ENCODE peak calls at places on chromosome 14, in nine cellular contexts. One of them, this sample, is unnamed.

GRCh38 chr14:45249847-45250575 is 3.0 kb downstream of the MIS18BP1 start:
- DNase-seq in effector memory CD4-positive, alpha-beta T cell: no peak
- DNase-seq in left cardiac atrium: no peak
- DNase-seq in GDM1: peak; percentile 18
- DNase-seq in LHCN-M2: peak; percentile 82
- DNase-seq in hepatic stellate cell: peak; percentile 36
- DNase-seq in GM19239: no peak
- DNase-seq in NCI-H2029: no peak
- DNase-seq in activated T-cell treated with anti-CD3 and anti-CD28 coated beads for 1 hour: no peak
- DNase-seq in this sample: peak; percentile 86

GRCh38 chr14:103549361-103550311 is 12.8 kb downstream of the BAG5 start:
- DNase-seq in GM19239: no peak
- DNase-seq in LHCN-M2: no peak
- DNase-seq in effector memory CD4-positive, alpha-beta T cell: no peak
- DNase-seq in GDM1: no peak
- DNase-seq in left cardiac atrium: peak; percentile 42
- DNase-seq in activated T-cell treated with anti-CD3 and anti-CD28 coated beads for 1 hour: no peak
- DNase-seq in NCI-H2029: no peak
- DNase-seq in hepatic stellate cell: no peak
- DNase-seq in this sample: no peak

GRCh38 chr14:51479584-51480305 is 172.0 kb upstream of the FRMD6 start:
- DNase-seq in activated T-cell treated with anti-CD3 and anti-CD28 coated beads for 1 hour: no peak
- DNase-seq in GM19239: peak; percentile 7
- DNase-seq in hepatic stellate cell: no peak
- DNase-seq in left cardiac atrium: peak; percentile 35
- DNase-seq in NCI-H2029: no peak
- DNase-seq in effector memory CD4-positive, alpha-beta T cell: no peak
- DNase-seq in GDM1: no peak
- DNase-seq in LHCN-M2: no peak
- DNase-seq in this sample: peak; percentile 55

GRCh38 chr14:85762523-85762922 is 232.6 kb downstream of the FLRT2 start:
- DNase-seq in NCI-H2029: no peak
- DNase-seq in activated T-cell treated with anti-CD3 and anti-CD28 coated beads for 1 hour: no peak
- DNase-seq in GM19239: no peak
- DNase-seq in LHCN-M2: no peak
- DNase-seq in GDM1: no peak
- DNase-seq in effector memory CD4-positive, alpha-beta T cell: no peak
- DNase-seq in hepatic stellate cell: no peak
- DNase-seq in left cardiac atrium: no peak
- DNase-seq in this sample: no peak

GRCh38 chr14:58898655-58899316 is 261.0 kb downstream of the DACT1 start:
- DNase-seq in NCI-H2029: no peak
- DNase-seq in activated T-cell treated with anti-CD3 and anti-CD28 coated beads for 1 hour: no peak
- DNase-seq in GDM1: no peak
- DNase-seq in LHCN-M2: peak; percentile 94
- DNase-seq in GM19239: no peak
- DNase-seq in left cardiac atrium: no peak
- DNase-seq in effector memory CD4-positive, alpha-beta T cell: no peak
- DNase-seq in hepatic stellate cell: peak; percentile 27
- DNase-seq in this sample: peak; percentile 94

GRCh38 chr14:104557086-104557485 is 22.5 kb upstream of the C14orf180 start:
- DNase-seq in activated T-cell treated with anti-CD3 and anti-CD28 coated beads for 1 hour: no peak
- DNase-seq in NCI-H2029: no peak
- DNase-seq in left cardiac atrium: no peak
- DNase-seq in LHCN-M2: no peak
- DNase-seq in GDM1: no peak
- DNase-seq in hepatic stellate cell: no peak
- DNase-seq in GM19239: no peak
- DNase-seq in effector memory CD4-positive, alpha-beta T cell: no peak
- DNase-seq in this sample: no peak

GRCh38 chr14:22646570-22647254 is 2.6 kb upstream of the OR6J1 start:
- DNase-seq in activated T-cell treated with anti-CD3 and anti-CD28 coated beads for 1 hour: no peak
- DNase-seq in GM19239: no peak
- DNase-seq in hepatic stellate cell: peak; percentile 71
- DNase-seq in effector memory CD4-positive, alpha-beta T cell: no peak
- DNase-seq in left cardiac atrium: no peak
- DNase-seq in LHCN-M2: peak; percentile 81
- DNase-seq in GDM1: no peak
- DNase-seq in NCI-H2029: no peak
- DNase-seq in this sample: peak; percentile 78

GRCh38 chr14:104091061-104091926 is 5.8 kb downstream of the ASPG start:
- DNase-seq in GM19239: no peak
- DNase-seq in GDM1: no peak
- DNase-seq in effector memory CD4-positive, alpha-beta T cell: no peak
- DNase-seq in NCI-H2029: no peak
- DNase-seq in left cardiac atrium: peak; percentile 64
- DNase-seq in activated T-cell treated with anti-CD3 and anti-CD28 coated beads for 1 hour: no peak
- DNase-seq in hepatic stellate cell: no peak
- DNase-seq in LHCN-M2: no peak
- DNase-seq in this sample: no peak

GRCh38 chr14:32476532-32476931 is 147.4 kb downstream of the AKAP6 start:
- DNase-seq in hepatic stellate cell: no peak
- DNase-seq in LHCN-M2: no peak
- DNase-seq in left cardiac atrium: no peak
- DNase-seq in activated T-cell treated with anti-CD3 and anti-CD28 coated beads for 1 hour: no peak
- DNase-seq in GDM1: no peak
- DNase-seq in effector memory CD4-positive, alpha-beta T cell: no peak
- DNase-seq in NCI-H2029: no peak
- DNase-seq in GM19239: no peak
- DNase-seq in this sample: no peak

GRCh38 chr14:73763396-73763795 is 49.2 kb upstream of the PNMA1 start:
- DNase-seq in GDM1: no peak
- DNase-seq in LHCN-M2: no peak
- DNase-seq in effector memory CD4-positive, alpha-beta T cell: no peak
- DNase-seq in NCI-H2029: no peak
- DNase-seq in hepatic stellate cell: no peak
- DNase-seq in left cardiac atrium: no peak
- DNase-seq in activated T-cell treated with anti-CD3 and anti-CD28 coated beads for 1 hour: no peak
- DNase-seq in GM19239: no peak
- DNase-seq in this sample: no peak

GRCh38 chr14:61388976-61389576 is 67.7 kb downstream of the PRKCH start:
- DNase-seq in activated T-cell treated with anti-CD3 and anti-CD28 coated beads for 1 hour: no peak
- DNase-seq in GM19239: no peak
- DNase-seq in NCI-H2029: no peak
- DNase-seq in left cardiac atrium: no peak
- DNase-seq in LHCN-M2: peak; percentile 54
- DNase-seq in hepatic stellate cell: no peak
- DNase-seq in GDM1: no peak
- DNase-seq in effector memory CD4-positive, alpha-beta T cell: no peak
- DNase-seq in this sample: peak; percentile 41

GRCh38 chr14:72810201-72810600 is 83.7 kb downstream of the DPF3 start:
- DNase-seq in activated T-cell treated with anti-CD3 and anti-CD28 coated beads for 1 hour: peak; percentile 7
- DNase-seq in effector memory CD4-positive, alpha-beta T cell: peak; percentile 12
- DNase-seq in hepatic stellate cell: no peak
- DNase-seq in GDM1: no peak
- DNase-seq in left cardiac atrium: no peak
- DNase-seq in LHCN-M2: no peak
- DNase-seq in NCI-H2029: no peak
- DNase-seq in GM19239: no peak
- DNase-seq in this sample: no peak

GRCh38 chr14:51520087-51520486 is 131.6 kb upstream of the FRMD6 start:
- DNase-seq in NCI-H2029: no peak
- DNase-seq in effector memory CD4-positive, alpha-beta T cell: no peak
- DNase-seq in activated T-cell treated with anti-CD3 and anti-CD28 coated beads for 1 hour: no peak
- DNase-seq in left cardiac atrium: no peak
- DNase-seq in GM19239: no peak
- DNase-seq in LHCN-M2: peak; percentile 51
- DNase-seq in GDM1: no peak
- DNase-seq in hepatic stellate cell: no peak
- DNase-seq in this sample: no peak

GRCh38 chr14:104286496-104286895 is 148.1 kb downstream of the KIF26A start:
- DNase-seq in left cardiac atrium: peak; percentile 7
- DNase-seq in effector memory CD4-positive, alpha-beta T cell: no peak
- DNase-seq in activated T-cell treated with anti-CD3 and anti-CD28 coated beads for 1 hour: no peak
- DNase-seq in GM19239: no peak
- DNase-seq in GDM1: no peak
- DNase-seq in hepatic stellate cell: no peak
- DNase-seq in NCI-H2029: no peak
- DNase-seq in LHCN-M2: no peak
- DNase-seq in this sample: no peak

GRCh38 chr14:49586673-49587460 is 687 bp upstream of the RPS29 start:
- DNase-seq in LHCN-M2: peak; percentile 75
- DNase-seq in activated T-cell treated with anti-CD3 and anti-CD28 coated beads for 1 hour: peak; percentile 18
- DNase-seq in GDM1: peak; percentile 7
- DNase-seq in left cardiac atrium: no peak
- DNase-seq in effector memory CD4-positive, alpha-beta T cell: peak; percentile 27
- DNase-seq in hepatic stellate cell: peak; percentile 47
- DNase-seq in GM19239: no peak
- DNase-seq in NCI-H2029: peak; percentile 70
- DNase-seq in this sample: peak; percentile 88

GRCh38 chr14:94532462-94532861 is 23.2 kb upstream of the SERPINA12 start:
- DNase-seq in GDM1: no peak
- DNase-seq in activated T-cell treated with anti-CD3 and anti-CD28 coated beads for 1 hour: no peak
- DNase-seq in GM19239: no peak
- DNase-seq in left cardiac atrium: no peak
- DNase-seq in effector memory CD4-positive, alpha-beta T cell: no peak
- DNase-seq in hepatic stellate cell: no peak
- DNase-seq in LHCN-M2: peak; percentile 19
- DNase-seq in NCI-H2029: no peak
- DNase-seq in this sample: peak; percentile 37

GRCh38 chr14:91796622-91797347 is 64.9 kb upstream of the CATSPERB start:
- DNase-seq in NCI-H2029: no peak
- DNase-seq in effector memory CD4-positive, alpha-beta T cell: no peak
- DNase-seq in GDM1: no peak
- DNase-seq in activated T-cell treated with anti-CD3 and anti-CD28 coated beads for 1 hour: no peak
- DNase-seq in GM19239: no peak
- DNase-seq in hepatic stellate cell: no peak
- DNase-seq in left cardiac atrium: no peak
- DNase-seq in LHCN-M2: peak; percentile 1
- DNase-seq in this sample: peak; percentile 1

GRCh38 chr14:45373877-45374276 is 120.9 kb upstream of the MIS18BP1 start:
- DNase-seq in NCI-H2029: no peak
- DNase-seq in activated T-cell treated with anti-CD3 and anti-CD28 coated beads for 1 hour: no peak
- DNase-seq in left cardiac atrium: no peak
- DNase-seq in GM19239: no peak
- DNase-seq in LHCN-M2: no peak
- DNase-seq in hepatic stellate cell: no peak
- DNase-seq in GDM1: no peak
- DNase-seq in effector memory CD4-positive, alpha-beta T cell: no peak
- DNase-seq in this sample: no peak

GRCh38 chr14:88613552-88614010 is 50.7 kb downstream of the ZC3H14 start:
- DNase-seq in effector memory CD4-positive, alpha-beta T cell: no peak
- DNase-seq in NCI-H2029: no peak
- DNase-seq in LHCN-M2: peak; percentile 95
- DNase-seq in hepatic stellate cell: no peak
- DNase-seq in left cardiac atrium: no peak
- DNase-seq in activated T-cell treated with anti-CD3 and anti-CD28 coated beads for 1 hour: no peak
- DNase-seq in GDM1: peak; percentile 49
- DNase-seq in GM19239: no peak
- DNase-seq in this sample: peak; percentile 44

GRCh38 chr14:50347521-50347920 is 35.4 kb downstream of the DMAC2L start:
- DNase-seq in left cardiac atrium: no peak
- DNase-seq in hepatic stellate cell: peak; percentile 35
- DNase-seq in GM19239: no peak
- DNase-seq in LHCN-M2: peak; percentile 55
- DNase-seq in NCI-H2029: no peak
- DNase-seq in effector memory CD4-positive, alpha-beta T cell: no peak
- DNase-seq in activated T-cell treated with anti-CD3 and anti-CD28 coated beads for 1 hour: no peak
- DNase-seq in GDM1: no peak
- DNase-seq in this sample: peak; percentile 81

GRCh38 chr14:66140213-66140918 is 345.8 kb upstream of the CCDC196 start:
- DNase-seq in GDM1: no peak
- DNase-seq in LHCN-M2: no peak
- DNase-seq in effector memory CD4-positive, alpha-beta T cell: no peak
- DNase-seq in NCI-H2029: no peak
- DNase-seq in hepatic stellate cell: no peak
- DNase-seq in left cardiac atrium: no peak
- DNase-seq in activated T-cell treated with anti-CD3 and anti-CD28 coated beads for 1 hour: no peak
- DNase-seq in GM19239: peak; percentile 33
- DNase-seq in this sample: no peak

GRCh38 chr14:57245941-57246340 is 22.8 kb downstream of the EXOC5 start:
- DNase-seq in left cardiac atrium: no peak
- DNase-seq in NCI-H2029: no peak
- DNase-seq in hepatic stellate cell: no peak
- DNase-seq in effector memory CD4-positive, alpha-beta T cell: no peak
- DNase-seq in activated T-cell treated with anti-CD3 and anti-CD28 coated beads for 1 hour: no peak
- DNase-seq in LHCN-M2: no peak
- DNase-seq in GM19239: no peak
- DNase-seq in GDM1: no peak
- DNase-seq in this sample: peak; percentile 7

GRCh38 chr14:68416156-68416555 is 376.7 kb downstream of the ZFP36L1 start:
- DNase-seq in GM19239: no peak
- DNase-seq in effector memory CD4-positive, alpha-beta T cell: no peak
- DNase-seq in left cardiac atrium: no peak
- DNase-seq in LHCN-M2: no peak
- DNase-seq in NCI-H2029: no peak
- DNase-seq in activated T-cell treated with anti-CD3 and anti-CD28 coated beads for 1 hour: no peak
- DNase-seq in GDM1: no peak
- DNase-seq in hepatic stellate cell: no peak
- DNase-seq in this sample: no peak

GRCh38 chr14:96514694-96515093 is 12.5 kb downstream of the PAPOLA start:
- DNase-seq in left cardiac atrium: no peak
- DNase-seq in effector memory CD4-positive, alpha-beta T cell: no peak
- DNase-seq in LHCN-M2: no peak
- DNase-seq in GDM1: no peak
- DNase-seq in hepatic stellate cell: no peak
- DNase-seq in activated T-cell treated with anti-CD3 and anti-CD28 coated beads for 1 hour: no peak
- DNase-seq in GM19239: no peak
- DNase-seq in NCI-H2029: no peak
- DNase-seq in this sample: no peak

This sample was measured in fibroblast of pulmonary artery.